ENCODE peak calls at places on chromosome 18, in five cellular contexts. M is AG04450, Y is NCI-H1694, D is Karpas-422, E is T-helper 2 cell. K is an unnamed sample.

GRCh38 chr18:78246041-78246440 is 733.6 kb upstream of the SALL3 start:
- DNase-seq in Y (no peak), M (no peak), E (no peak), D (no peak), K (no peak)

GRCh38 chr18:10417679-10418078 is 36.8 kb upstream of the APCDD1 start:
- DNase-seq in E (no peak), D (no peak), M (no peak), Y (no peak), K (no peak)

GRCh38 chr18:76678248-76678647 is 144.1 kb upstream of the ZNF236 start:
- DNase-seq in Y (no peak), E (no peak), D (no peak), M (no peak), K (no peak)

GRCh38 chr18:35635171-35635570 is 53.6 kb downstream of the GALNT1 start:
- DNase-seq in Y (no peak), M (no peak), D (no peak), E (no peak), K (peak)

GRCh38 chr18:10928971-10929373 is 220.4 kb downstream of the PIEZO2 start:
- DNase-seq in M (peak), Y (no peak), D (no peak), E (peak), K (no peak)

GRCh38 chr18:29147944-29148343 is 971.0 kb upstream of the CDH2 start:
- DNase-seq in Y (peak), D (no peak), M (peak), E (no peak), K (peak)

GRCh38 chr18:9403795-9404564 is 69.4 kb downstream of the TWSG1 start:
- DNase-seq in Y (no peak), E (peak), D (peak), M (no peak), K (no peak)

GRCh38 chr18:36635414-36636096 is 193.2 kb downstream of the TPGS2 start:
- DNase-seq in E (no peak), M (no peak), D (no peak), Y (no peak), K (no peak)

GRCh38 chr18:70693196-70693595 is 404.4 kb downstream of the SOCS6 start:
- DNase-seq in Y (no peak), E (no peak), D (no peak), M (peak), K (no peak)

GRCh38 chr18:46405832-46406538 is 251.0 kb downstream of the LOXHD1 start:
- DNase-seq in Y (no peak), M (no peak), E (no peak), D (no peak), K (no peak)

GRCh38 chr18:79771446-79772107 is 26.2 kb upstream of the KCNG2 start:
- DNase-seq in Y (no peak), M (no peak), D (no peak), E (no peak), K (no peak)

GRCh38 chr18:57910817-57911216 is 107.7 kb upstream of the ATP8B1 start:
- DNase-seq in D (peak), E (peak), M (no peak), Y (no peak), K (no peak)

GRCh38 chr18:34929336-34929780 is 111.9 kb upstream of the MAPRE2 start:
- DNase-seq in M (peak), Y (no peak), D (no peak), E (no peak), K (no peak)

GRCh38 chr18:59885579-59886163 is 14.1 kb upstream of the PMAIP1 start:
- DNase-seq in Y (no peak), E (peak), D (peak), M (no peak), K (peak)

GRCh38 chr18:75923169-75923568 is 495.7 kb upstream of the SMIM21 start:
- DNase-seq in M (no peak), E (no peak), D (no peak), Y (no peak), K (peak)

GRCh38 chr18:1708006-1708405 is 803.3 kb downstream of the ADCYAP1 start:
- DNase-seq in Y (no peak), D (no peak), E (no peak), M (no peak), K (no peak)

GRCh38 chr18:7370375-7370774 is 139.5 kb downstream of the LRRC30 start:
- DNase-seq in E (no peak), Y (no peak), D (no peak), M (no peak), K (no peak)

GRCh38 chr18:28095631-28096030 is 81.3 kb downstream of the CDH2 start:
- DNase-seq in D (no peak), M (no peak), E (no peak), Y (no peak), K (no peak)

GRCh38 chr18:73987247-73987980 is 160.2 kb downstream of the FBXO15 start:
- DNase-seq in M (no peak), E (no peak), Y (no peak), D (no peak), K (no peak)

GRCh38 chr18:36350839-36351474 is 53.4 kb downstream of the FHOD3 start:
- DNase-seq in M (no peak), E (no peak), D (peak), Y (no peak), K (no peak)

GRCh38 chr18:32438173-32438572 is 32.5 kb downstream of the GAREM1 start:
- DNase-seq in Y (no peak), E (no peak), M (no peak), D (no peak), K (no peak)

GRCh38 chr18:51257150-51257549 is 59.7 kb upstream of the MEX3C start:
- DNase-seq in M (no peak), E (no peak), D (no peak), Y (no peak), K (no peak)

GRCh38 chr18:8627107-8627472 is 17.9 kb downstream of the RAB12 start:
- DNase-seq in Y (no peak), D (no peak), M (no peak), E (no peak), K (no peak)

GRCh38 chr18:66511810-66512209 is 92.1 kb downstream of the CDH19 start:
- DNase-seq in M (no peak), Y (no peak), D (no peak), E (no peak), K (no peak)

GRCh38 chr18:75507636-75508035 is 80.1 kb upstream of the SMIM21 start:
- DNase-seq in Y (no peak), D (no peak), E (no peak), M (no peak), K (no peak)

GRCh38 chr18:58867281-58867961 is 2.7 kb downstream of the ZNF532 start:
- DNase-seq in M (no peak), E (no peak), D (no peak), Y (no peak), K (no peak)

GRCh38 chr18:4987452-4988405 is 209.3 kb downstream of the AKAIN1 start:
- DNase-seq in M (no peak), Y (no peak), D (no peak), E (no peak), K (no peak)

GRCh38 chr18:45136381-45137088 is 455.8 kb downstream of the SETBP1 start:
- DNase-seq in D (no peak), M (no peak), E (no peak), Y (no peak), K (no peak)

GRCh38 chr18:65751145-65752085 is 603 bp downstream of the CDH7 start:
- DNase-seq in E (peak), Y (no peak), D (no peak), M (no peak), K (no peak)

GRCh38 chr18:55236150-55236931 is 277.1 kb upstream of the CCDC68 start:
- DNase-seq in D (no peak), M (no peak), Y (no peak), E (peak), K (no peak)